ENCODE peak calls at places on chromosomes 2 and 18, in ten cellular contexts. One of them, this sample, is unnamed.

GRCh38 chr2:147046473-147046872 is 798.4 kb upstream of the ACVR2A start:
- DNase-seq in iris pigment epithelial cell: no peak
- DNase-seq in cardiac muscle cell: no peak
- DNase-seq in breast epithelium: no peak
- DNase-seq in substantia nigra: no peak
- DNase-seq in NCI-H1105: no peak
- DNase-seq in AG04449: no peak
- DNase-seq in lower lobe of right lung: no peak
- DNase-seq in midbrain: no peak
- DNase-seq in uterus: no peak
- DNase-seq in this sample: no peak

GRCh38 chr18:61921621-61922235 is 28.9 kb upstream of the RNF152 start:
- DNase-seq in iris pigment epithelial cell: no peak
- DNase-seq in cardiac muscle cell: no peak
- DNase-seq in breast epithelium: no peak
- DNase-seq in substantia nigra: no peak
- DNase-seq in NCI-H1105: no peak
- DNase-seq in AG04449: no peak
- DNase-seq in lower lobe of right lung: no peak
- DNase-seq in midbrain: no peak
- DNase-seq in uterus: no peak
- DNase-seq in this sample: no peak

GRCh38 chr2:1223791-1224190 is 189.5 kb upstream of the TPO start:
- DNase-seq in iris pigment epithelial cell: no peak
- DNase-seq in cardiac muscle cell: no peak
- DNase-seq in breast epithelium: no peak
- DNase-seq in substantia nigra: no peak
- DNase-seq in NCI-H1105: no peak
- DNase-seq in AG04449: no peak
- DNase-seq in lower lobe of right lung: no peak
- DNase-seq in midbrain: no peak
- DNase-seq in uterus: no peak
- DNase-seq in this sample: no peak

GRCh38 chr2:11752906-11753305 is 6.5 kb downstream of the LPIN1 start:
- DNase-seq in iris pigment epithelial cell: no peak
- DNase-seq in cardiac muscle cell: no peak
- DNase-seq in breast epithelium: no peak
- DNase-seq in substantia nigra: no peak
- DNase-seq in NCI-H1105: no peak
- DNase-seq in AG04449: no peak
- DNase-seq in lower lobe of right lung: no peak
- DNase-seq in midbrain: no peak
- DNase-seq in uterus: no peak
- DNase-seq in this sample: no peak

GRCh38 chr2:204019572-204020501 is 83.3 kb downstream of the ICOS start:
- DNase-seq in iris pigment epithelial cell: peak; percentile 50
- DNase-seq in cardiac muscle cell: no peak
- DNase-seq in breast epithelium: no peak
- DNase-seq in substantia nigra: no peak
- DNase-seq in NCI-H1105: no peak
- DNase-seq in AG04449: no peak
- DNase-seq in lower lobe of right lung: no peak
- DNase-seq in midbrain: no peak
- DNase-seq in uterus: no peak
- DNase-seq in this sample: no peak

GRCh38 chr2:168568476-168569227 is 112.6 kb downstream of the CERS6 start:
- DNase-seq in iris pigment epithelial cell: peak; percentile 85
- DNase-seq in cardiac muscle cell: peak; percentile 30
- DNase-seq in breast epithelium: no peak
- DNase-seq in substantia nigra: no peak
- DNase-seq in NCI-H1105: no peak
- DNase-seq in AG04449: no peak
- DNase-seq in lower lobe of right lung: no peak
- DNase-seq in midbrain: no peak
- DNase-seq in uterus: no peak
- DNase-seq in this sample: no peak

GRCh38 chr2:127197475-127198385 is 22.4 kb downstream of the CYP27C1 start:
- DNase-seq in iris pigment epithelial cell: peak; percentile 31
- DNase-seq in cardiac muscle cell: peak; percentile 58
- DNase-seq in breast epithelium: no peak
- DNase-seq in substantia nigra: no peak
- DNase-seq in NCI-H1105: peak; percentile 48
- DNase-seq in AG04449: no peak
- DNase-seq in lower lobe of right lung: peak; percentile 71
- DNase-seq in midbrain: no peak
- DNase-seq in uterus: peak; percentile 38
- DNase-seq in this sample: peak; percentile 88

GRCh38 chr18:34696681-34697080 is 13.4 kb upstream of the DTNA start:
- DNase-seq in iris pigment epithelial cell: no peak
- DNase-seq in cardiac muscle cell: no peak
- DNase-seq in breast epithelium: no peak
- DNase-seq in substantia nigra: no peak
- DNase-seq in NCI-H1105: no peak
- DNase-seq in AG04449: no peak
- DNase-seq in lower lobe of right lung: no peak
- DNase-seq in midbrain: no peak
- DNase-seq in uterus: no peak
- DNase-seq in this sample: no peak

GRCh38 chr2:108324531-108325256 is 36.0 kb downstream of the SULT1C2 start:
- DNase-seq in iris pigment epithelial cell: peak; percentile 88
- DNase-seq in cardiac muscle cell: peak; percentile 18
- DNase-seq in breast epithelium: no peak
- DNase-seq in substantia nigra: no peak
- DNase-seq in NCI-H1105: no peak
- DNase-seq in AG04449: peak; percentile 50
- DNase-seq in lower lobe of right lung: no peak
- DNase-seq in midbrain: no peak
- DNase-seq in uterus: no peak
- DNase-seq in this sample: no peak

GRCh38 chr2:134191835-134192234 is 62.0 kb upstream of the MGAT5 start:
- DNase-seq in iris pigment epithelial cell: no peak
- DNase-seq in cardiac muscle cell: no peak
- DNase-seq in breast epithelium: no peak
- DNase-seq in substantia nigra: no peak
- DNase-seq in NCI-H1105: no peak
- DNase-seq in AG04449: no peak
- DNase-seq in lower lobe of right lung: no peak
- DNase-seq in midbrain: no peak
- DNase-seq in uterus: no peak
- DNase-seq in this sample: no peak

GRCh38 chr2:43041661-43042360 is 184.6 kb downstream of the ZFP36L2 start:
- DNase-seq in iris pigment epithelial cell: peak; percentile 79
- DNase-seq in cardiac muscle cell: peak; percentile 95
- DNase-seq in breast epithelium: no peak
- DNase-seq in substantia nigra: no peak
- DNase-seq in NCI-H1105: no peak
- DNase-seq in AG04449: peak; percentile 71
- DNase-seq in lower lobe of right lung: no peak
- DNase-seq in midbrain: no peak
- DNase-seq in uterus: peak; percentile 88
- DNase-seq in this sample: peak; percentile 79

GRCh38 chr2:64839844-64840243 is 149.4 kb upstream of the SLC1A4 start:
- DNase-seq in iris pigment epithelial cell: no peak
- DNase-seq in cardiac muscle cell: no peak
- DNase-seq in breast epithelium: no peak
- DNase-seq in substantia nigra: no peak
- DNase-seq in NCI-H1105: no peak
- DNase-seq in AG04449: no peak
- DNase-seq in lower lobe of right lung: no peak
- DNase-seq in midbrain: no peak
- DNase-seq in uterus: no peak
- DNase-seq in this sample: no peak

GRCh38 chr18:5294618-5295230 is 802 bp downstream of the ZBTB14 start:
- DNase-seq in iris pigment epithelial cell: peak; percentile 51
- DNase-seq in cardiac muscle cell: peak; percentile 64
- DNase-seq in breast epithelium: no peak
- DNase-seq in substantia nigra: peak; percentile 50
- DNase-seq in NCI-H1105: peak; percentile 68
- DNase-seq in AG04449: peak; percentile 12
- DNase-seq in lower lobe of right lung: peak; percentile 76
- DNase-seq in midbrain: peak; percentile 50
- DNase-seq in uterus: peak; percentile 47
- DNase-seq in this sample: peak; percentile 46

GRCh38 chr18:60448487-60449267 is 76.1 kb upstream of the MC4R start:
- DNase-seq in iris pigment epithelial cell: no peak
- DNase-seq in cardiac muscle cell: no peak
- DNase-seq in breast epithelium: no peak
- DNase-seq in substantia nigra: no peak
- DNase-seq in NCI-H1105: no peak
- DNase-seq in AG04449: no peak
- DNase-seq in lower lobe of right lung: no peak
- DNase-seq in midbrain: no peak
- DNase-seq in uterus: no peak
- DNase-seq in this sample: no peak

GRCh38 chr2:13009027-13009426 is 292.3 kb downstream of the TRIB2 start:
- DNase-seq in iris pigment epithelial cell: peak; percentile 57
- DNase-seq in cardiac muscle cell: peak; percentile 17
- DNase-seq in breast epithelium: no peak
- DNase-seq in substantia nigra: no peak
- DNase-seq in NCI-H1105: no peak
- DNase-seq in AG04449: peak; percentile 4
- DNase-seq in lower lobe of right lung: no peak
- DNase-seq in midbrain: no peak
- DNase-seq in uterus: no peak
- DNase-seq in this sample: no peak

GRCh38 chr2:25131567-25132295 is 36.6 kb downstream of the POMC start:
- DNase-seq in iris pigment epithelial cell: peak; percentile 7
- DNase-seq in cardiac muscle cell: peak; percentile 34
- DNase-seq in breast epithelium: no peak
- DNase-seq in substantia nigra: no peak
- DNase-seq in NCI-H1105: no peak
- DNase-seq in AG04449: no peak
- DNase-seq in lower lobe of right lung: peak; percentile 60
- DNase-seq in midbrain: no peak
- DNase-seq in uterus: no peak
- DNase-seq in this sample: peak; percentile 76

GRCh38 chr2:236626391-236627150 is 56.9 kb downstream of the ACKR3 start:
- DNase-seq in iris pigment epithelial cell: no peak
- DNase-seq in cardiac muscle cell: no peak
- DNase-seq in breast epithelium: no peak
- DNase-seq in substantia nigra: no peak
- DNase-seq in NCI-H1105: no peak
- DNase-seq in AG04449: no peak
- DNase-seq in lower lobe of right lung: no peak
- DNase-seq in midbrain: peak; percentile 24
- DNase-seq in uterus: no peak
- DNase-seq in this sample: no peak

GRCh38 chr2:110748489-110748867 is 16.1 kb downstream of the ACOXL start:
- DNase-seq in iris pigment epithelial cell: no peak
- DNase-seq in cardiac muscle cell: no peak
- DNase-seq in breast epithelium: no peak
- DNase-seq in substantia nigra: no peak
- DNase-seq in NCI-H1105: peak; percentile 69
- DNase-seq in AG04449: no peak
- DNase-seq in lower lobe of right lung: no peak
- DNase-seq in midbrain: no peak
- DNase-seq in uterus: no peak
- DNase-seq in this sample: no peak

GRCh38 chr18:78559584-78559983 is 420.0 kb upstream of the SALL3 start:
- DNase-seq in iris pigment epithelial cell: no peak
- DNase-seq in cardiac muscle cell: no peak
- DNase-seq in breast epithelium: no peak
- DNase-seq in substantia nigra: no peak
- DNase-seq in NCI-H1105: no peak
- DNase-seq in AG04449: no peak
- DNase-seq in lower lobe of right lung: no peak
- DNase-seq in midbrain: no peak
- DNase-seq in uterus: no peak
- DNase-seq in this sample: no peak

GRCh38 chr18:79911871-79912270 is 39.6 kb downstream of the SLC66A2 start:
- DNase-seq in iris pigment epithelial cell: no peak
- DNase-seq in cardiac muscle cell: no peak
- DNase-seq in breast epithelium: no peak
- DNase-seq in substantia nigra: no peak
- DNase-seq in NCI-H1105: no peak
- DNase-seq in AG04449: no peak
- DNase-seq in lower lobe of right lung: peak; percentile 24
- DNase-seq in midbrain: no peak
- DNase-seq in uterus: no peak
- DNase-seq in this sample: no peak

GRCh38 chr2:219962089-219962488 is 334.7 kb downstream of the SLC4A3 start:
- DNase-seq in iris pigment epithelial cell: no peak
- DNase-seq in cardiac muscle cell: no peak
- DNase-seq in breast epithelium: no peak
- DNase-seq in substantia nigra: no peak
- DNase-seq in NCI-H1105: no peak
- DNase-seq in AG04449: no peak
- DNase-seq in lower lobe of right lung: no peak
- DNase-seq in midbrain: no peak
- DNase-seq in uterus: no peak
- DNase-seq in this sample: no peak

GRCh38 chr2:63856302-63856600 is 14.6 kb downstream of the UGP2 start:
- DNase-seq in iris pigment epithelial cell: no peak
- DNase-seq in cardiac muscle cell: no peak
- DNase-seq in breast epithelium: no peak
- DNase-seq in substantia nigra: no peak
- DNase-seq in NCI-H1105: no peak
- DNase-seq in AG04449: no peak
- DNase-seq in lower lobe of right lung: no peak
- DNase-seq in midbrain: no peak
- DNase-seq in uterus: no peak
- DNase-seq in this sample: no peak

GRCh38 chr2:40244251-40245010 is 207.5 kb downstream of the SLC8A1 start:
- DNase-seq in iris pigment epithelial cell: peak; percentile 75
- DNase-seq in cardiac muscle cell: peak; percentile 79
- DNase-seq in breast epithelium: no peak
- DNase-seq in substantia nigra: no peak
- DNase-seq in NCI-H1105: no peak
- DNase-seq in AG04449: peak; percentile 55
- DNase-seq in lower lobe of right lung: peak; percentile 48
- DNase-seq in midbrain: peak; percentile 13
- DNase-seq in uterus: peak; percentile 46
- DNase-seq in this sample: peak; percentile 79

GRCh38 chr2:225100856-225101294 is 58.6 kb upstream of the DOCK10 start:
- DNase-seq in iris pigment epithelial cell: peak; percentile 95
- DNase-seq in cardiac muscle cell: peak; percentile 79
- DNase-seq in breast epithelium: no peak
- DNase-seq in substantia nigra: no peak
- DNase-seq in NCI-H1105: no peak
- DNase-seq in AG04449: peak; percentile 90
- DNase-seq in lower lobe of right lung: no peak
- DNase-seq in midbrain: no peak
- DNase-seq in uterus: no peak
- DNase-seq in this sample: no peak

GRCh38 chr2:41207578-41207977 is 755.7 kb upstream of the SLC8A1 start:
- DNase-seq in iris pigment epithelial cell: no peak
- DNase-seq in cardiac muscle cell: no peak
- DNase-seq in breast epithelium: no peak
- DNase-seq in substantia nigra: no peak
- DNase-seq in NCI-H1105: no peak
- DNase-seq in AG04449: no peak
- DNase-seq in lower lobe of right lung: no peak
- DNase-seq in midbrain: no peak
- DNase-seq in uterus: no peak
- DNase-seq in this sample: no peak

GRCh38 chr18:54780285-54780861 is 47.9 kb upstream of the RAB27B start:
- DNase-seq in iris pigment epithelial cell: no peak
- DNase-seq in cardiac muscle cell: no peak
- DNase-seq in breast epithelium: no peak
- DNase-seq in substantia nigra: no peak
- DNase-seq in NCI-H1105: no peak
- DNase-seq in AG04449: no peak
- DNase-seq in lower lobe of right lung: no peak
- DNase-seq in midbrain: no peak
- DNase-seq in uterus: no peak
- DNase-seq in this sample: no peak

GRCh38 chr2:43000242-43001054 is 208.1 kb upstream of the HAAO start:
- DNase-seq in iris pigment epithelial cell: no peak
- DNase-seq in cardiac muscle cell: no peak
- DNase-seq in breast epithelium: peak; percentile 8
- DNase-seq in substantia nigra: peak; percentile 73
- DNase-seq in NCI-H1105: no peak
- DNase-seq in AG04449: no peak
- DNase-seq in lower lobe of right lung: no peak
- DNase-seq in midbrain: peak; percentile 80
- DNase-seq in uterus: no peak
- DNase-seq in this sample: peak; percentile 30

GRCh38 chr2:135299656-135300244 is 231.3 kb downstream of the ZRANB3 start:
- DNase-seq in iris pigment epithelial cell: peak; percentile 61
- DNase-seq in cardiac muscle cell: peak; percentile 37
- DNase-seq in breast epithelium: no peak
- DNase-seq in substantia nigra: no peak
- DNase-seq in NCI-H1105: no peak
- DNase-seq in AG04449: no peak
- DNase-seq in lower lobe of right lung: no peak
- DNase-seq in midbrain: no peak
- DNase-seq in uterus: no peak
- DNase-seq in this sample: no peak